ENCODE peak calls at places on chromosomes 13 and 19, in four cellular contexts. R is IMR-90, W is A549, O is K562. V is an unnamed sample.
A peak's percentile ranks its signal among the peaks of the same experiment; 100 is the strongest.

GRCh38 chr13:106182404-106182803 is 353.1 kb downstream of the EFNB2 start:
- DNase-seq in R (peak; percentile 92), W (peak; percentile 4), O (no peak), V (no peak)

GRCh38 chr13:45393941-45394570 is 24.1 kb downstream of the SLC25A30 start:
- DNase-seq in R (peak; percentile 54), W (peak; percentile 58), O (peak; percentile 51), V (no peak)

GRCh38 chr19:38544569-38545315 is 73.0 kb downstream of the MAP4K1 start:
- DNase-seq in R (peak; percentile 5), W (no peak), O (peak; percentile 66), V (no peak)

GRCh38 chr19:29121684-29122083 is 91.3 kb downstream of the UQCRFS1 start:
- DNase-seq in R (no peak), W (peak; percentile 31), O (peak; percentile 62), V (no peak)

GRCh38 chr19:47274891-47275865 is 493 bp downstream of the INAFM1 start:
- DNase-seq in R (no peak), W (no peak), O (peak; percentile 87), V (no peak)

GRCh38 chr19:3160219-3160618 is 18.4 kb upstream of the S1PR4 start:
- DNase-seq in R (no peak), W (no peak), O (peak; percentile 6), V (no peak)

GRCh38 chr19:1655131-1655981 is 2.9 kb upstream of the TCF3 start:
- DNase-seq in R (no peak), W (no peak), O (peak; percentile 46), V (no peak)

GRCh38 chr19:49229416-49229815 is 71.8 kb downstream of the TRPM4 start:
- DNase-seq in R (no peak), W (no peak), O (no peak), V (no peak)

GRCh38 chr13:78700121-78700910 is 41.4 kb upstream of the OBI1 start:
- DNase-seq in R (peak; percentile 31), W (no peak), O (no peak), V (no peak)
- TF ChIP-seq SMC3 in R (no peak), W (no peak), O (no peak), V (no peak)

GRCh38 chr13:104586010-104586746 is 1520.0 kb upstream of the SLC10A2 start:
- DNase-seq in R (peak; percentile 87), W (no peak), O (no peak), V (no peak)
- TF ChIP-seq SMC3 in R (no peak), W (no peak), O (no peak), V (no peak)

GRCh38 chr13:39132286-39132685 is 94.0 kb downstream of the NHLRC3 start:
- DNase-seq in R (no peak), W (no peak), O (no peak), V (no peak)
- TF ChIP-seq SMC3 in R (no peak), W (no peak), O (no peak), V (no peak)

DNA sequence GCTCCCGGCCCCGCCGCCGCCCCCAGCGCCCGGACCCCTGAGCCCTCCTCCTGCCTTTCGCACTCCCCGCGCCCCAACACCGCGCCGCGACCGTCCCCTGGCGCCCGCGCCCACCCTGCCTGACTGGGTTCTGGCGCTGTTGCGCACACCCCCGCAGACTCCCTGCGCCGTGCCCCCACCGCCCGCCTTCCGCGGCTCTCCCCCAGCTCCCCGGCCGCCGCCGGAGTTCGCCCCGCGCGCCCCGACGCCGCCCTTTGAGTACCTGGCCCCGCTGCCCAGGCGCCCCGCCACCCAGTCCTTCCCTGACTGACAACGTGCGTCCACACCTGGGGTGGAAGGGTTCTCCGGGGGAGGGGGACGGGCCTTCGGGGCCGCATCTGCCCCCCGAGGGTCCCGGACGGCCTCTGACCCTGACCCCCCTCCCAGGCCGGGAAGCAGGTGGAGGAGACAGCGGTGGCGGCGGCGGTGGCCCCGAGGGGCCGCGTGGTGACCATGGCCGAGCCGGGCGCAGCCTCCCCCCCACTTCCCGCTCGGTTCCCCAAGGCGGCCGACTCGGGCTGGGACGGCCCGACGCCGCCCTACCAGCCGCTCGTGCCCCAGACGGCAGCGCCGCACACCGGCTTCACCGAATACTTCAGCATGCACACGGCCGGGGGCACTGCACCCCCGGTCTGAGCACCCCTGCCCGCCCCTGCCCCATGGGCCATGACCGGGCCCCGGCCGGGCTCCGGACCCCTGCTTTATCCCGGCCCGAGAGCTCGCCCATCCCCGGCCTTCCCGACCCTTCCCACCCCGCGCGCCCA is 1.4 kb upstream of the MEGF8 start:
- DNase-seq in R (no peak), W (no peak), O (no peak), V (no peak)
- TF ChIP-seq SMC3 in R (no peak), W (no peak), O (no peak), V (no peak)

GRCh38 chr19:12918253-12918652 is 840 bp downstream of the SYCE2 start:
- DNase-seq in R (no peak), W (no peak), O (peak; percentile 18), V (no peak)

GRCh38 chr19:12913871-12914690 is 5.0 kb downstream of the SYCE2 start:
- DNase-seq in R (no peak), W (no peak), O (peak; percentile 11), V (no peak)

GRCh38 chr19:12907166-12907565 is 11.9 kb downstream of the SYCE2 start:
- DNase-seq in R (no peak), W (no peak), O (peak; percentile 9), V (no peak)

GRCh38 chr19:12913011-12913561 is 6.0 kb downstream of the SYCE2 start:
- DNase-seq in R (peak; percentile 42), W (no peak), O (peak; percentile 18), V (no peak)
- TF ChIP-seq SMC3 in R (no peak), W (no peak), O (no peak), V (no peak)

GRCh38 chr19:44893704-44894103 is 2.6 kb downstream of the TOMM40 start:
- DNase-seq in R (no peak), W (no peak), O (no peak), V (no peak)

GRCh38 chr19:44889830-44890365 is 1.2 kb upstream of the TOMM40 start:
- DNase-seq in R (no peak), W (no peak), O (no peak), V (no peak)

GRCh38 chr19:44892932-44893331 is 1.9 kb downstream of the TOMM40 start:
- DNase-seq in R (no peak), W (no peak), O (no peak), V (no peak)

GRCh38 chr19:44890366-44891015 is 563 bp upstream of the TOMM40 start:
- DNase-seq in R (peak; percentile 100), W (peak; percentile 100), O (peak; percentile 94), V (peak; percentile 100)

GRCh38 chr19:44891016-44891882 is at the start of gene TOMM40:
- DNase-seq in R (peak; percentile 100), W (peak; percentile 100), O (peak; percentile 25), V (no peak)
- TF ChIP-seq SMC3 in R (no peak), W (no peak), O (peak; percentile 1), V (no peak)

DNA sequence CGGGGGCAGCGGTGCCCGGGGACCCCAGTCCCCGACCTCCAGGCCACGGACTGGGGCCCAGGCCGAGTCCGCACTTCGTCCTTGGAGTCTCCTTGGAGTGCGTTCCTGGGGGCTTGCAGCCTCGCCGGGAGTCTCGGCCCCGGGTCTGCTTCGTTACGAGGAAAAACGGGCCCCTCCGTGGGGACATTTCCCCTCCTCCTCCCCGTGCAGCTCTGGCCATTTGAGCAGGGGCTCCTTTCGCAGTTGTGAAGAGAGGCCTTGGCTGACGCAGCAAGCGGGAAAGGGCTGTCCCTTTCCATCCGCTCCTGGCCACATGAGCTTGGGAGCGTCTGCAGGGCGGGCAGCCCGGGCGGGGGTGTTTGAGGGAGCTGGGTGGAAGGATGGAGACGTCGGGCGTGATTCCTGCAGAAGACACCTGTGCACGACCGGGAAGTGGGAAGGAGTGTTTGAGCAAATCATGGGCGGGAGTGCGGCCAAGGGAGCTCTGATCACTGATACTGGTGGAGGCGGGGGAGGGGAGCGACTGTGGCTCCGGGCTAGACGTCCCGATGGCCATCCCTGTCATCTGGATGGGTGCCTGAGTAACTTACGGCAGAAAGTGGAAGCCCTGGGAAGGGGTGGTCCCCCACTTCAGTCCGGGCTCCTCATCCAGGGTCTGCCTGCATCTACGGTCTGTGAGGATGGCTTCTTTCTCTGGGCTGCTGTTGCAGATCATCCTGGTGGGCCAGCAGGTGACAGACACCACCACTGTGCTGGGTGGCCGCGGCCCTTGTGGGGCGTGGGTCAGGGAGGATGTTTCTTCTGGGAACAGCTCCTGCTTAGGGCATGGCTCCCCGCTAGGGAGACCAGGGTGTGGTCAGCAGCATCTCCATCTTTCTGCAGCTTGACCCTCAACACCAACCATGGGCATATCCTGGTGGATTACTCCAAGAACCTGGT is 736 bp downstream of the GPI start:
- DNase-seq in R (peak; percentile 32), W (peak; percentile 60), O (peak; percentile 63), V (no peak)
- TF ChIP-seq SMC3 in R (no peak), W (no peak), O (no peak), V (no peak)